ENCODE peak calls at places on chromosomes 3 and 15, in four cellular contexts. One of them, this sample, is unnamed.

GRCh38 chr3:194276768-194277546 is 74.2 kb downstream of the CPN2 start:
- DNase-seq in right cardiac atrium: peak; percentile 91
- DNase-seq in NCI-H345: no peak
- DNase-seq in T47D: peak; percentile 47
- DNase-seq in this sample: peak; percentile 7

GRCh38 chr3:40691598-40691905 is 166.8 kb downstream of the ZNF621 start:
- DNase-seq in right cardiac atrium: no peak
- DNase-seq in NCI-H345: no peak
- DNase-seq in T47D: peak; percentile 58
- DNase-seq in this sample: no peak

GRCh38 chr15:96126859-96127258 is 203.6 kb upstream of the NR2F2 start:
- DNase-seq in right cardiac atrium: no peak
- DNase-seq in NCI-H345: no peak
- DNase-seq in T47D: no peak
- DNase-seq in this sample: no peak

GRCh38 chr15:74179101-74179841 is 5.8 kb downstream of the ISLR start:
- DNase-seq in right cardiac atrium: peak; percentile 95
- DNase-seq in NCI-H345: no peak
- DNase-seq in T47D: no peak
- DNase-seq in this sample: no peak

GRCh38 chr3:143536817-143537535 is 311.3 kb downstream of the SLC9A9 start:
- DNase-seq in right cardiac atrium: peak; percentile 69
- DNase-seq in NCI-H345: no peak
- DNase-seq in T47D: no peak
- DNase-seq in this sample: no peak

GRCh38 chr15:64464271-64465005 is 4.1 kb downstream of the ZNF609 start:
- DNase-seq in right cardiac atrium: no peak
- DNase-seq in NCI-H345: peak; percentile 75
- DNase-seq in T47D: peak; percentile 5
- DNase-seq in this sample: no peak

GRCh38 chr3:174891524-174892203 is 32.5 kb downstream of the NAALADL2 start:
- DNase-seq in right cardiac atrium: no peak
- DNase-seq in NCI-H345: no peak
- DNase-seq in T47D: peak; percentile 30
- DNase-seq in this sample: no peak

GRCh38 chr3:31680072-31680870 is 147.5 kb downstream of the STT3B start:
- DNase-seq in right cardiac atrium: no peak
- DNase-seq in NCI-H345: no peak
- DNase-seq in T47D: no peak
- DNase-seq in this sample: no peak

GRCh38 chr3:50370594-50370993 is 11.3 kb upstream of the TMEM115 start:
- DNase-seq in right cardiac atrium: no peak
- DNase-seq in NCI-H345: no peak
- DNase-seq in T47D: peak; percentile 40
- DNase-seq in this sample: no peak

GRCh38 chr3:188584162-188584529 is 430.2 kb downstream of the LPP start:
- DNase-seq in right cardiac atrium: no peak
- DNase-seq in NCI-H345: no peak
- DNase-seq in T47D: no peak
- DNase-seq in this sample: peak; percentile 31

GRCh38 chr3:134348524-134348923 is 25.7 kb downstream of the AMOTL2 start:
- DNase-seq in right cardiac atrium: peak; percentile 46
- DNase-seq in NCI-H345: no peak
- DNase-seq in T47D: peak; percentile 63
- DNase-seq in this sample: no peak

GRCh38 chr3:111961461-111962269 is 17.2 kb upstream of the ABHD10 start:
- DNase-seq in right cardiac atrium: no peak
- DNase-seq in NCI-H345: no peak
- DNase-seq in T47D: no peak
- DNase-seq in this sample: no peak

GRCh38 chr3:67109651-67110204 is 111.6 kb downstream of the KBTBD8 start:
- DNase-seq in right cardiac atrium: no peak
- DNase-seq in NCI-H345: no peak
- DNase-seq in T47D: peak; percentile 60
- DNase-seq in this sample: no peak

GRCh38 chr15:74768771-74769342 is 13.0 kb upstream of the CSK start:
- DNase-seq in right cardiac atrium: peak; percentile 78
- DNase-seq in NCI-H345: peak; percentile 63
- DNase-seq in T47D: peak; percentile 69
- DNase-seq in this sample: peak; percentile 80

GRCh38 chr15:79130535-79131130 is 40.1 kb upstream of the RASGRF1 start:
- DNase-seq in right cardiac atrium: no peak
- DNase-seq in NCI-H345: no peak
- DNase-seq in T47D: no peak
- DNase-seq in this sample: no peak